ENCODE peak calls at places on chromosome 12, in ten cellular contexts. One of them, this sample, is unnamed.

GRCh38 chr12:110135012-110135411 is 10.9 kb downstream of the IFT81 start:
- DNase-seq in HFF-Myc: no peak
- DNase-seq in NB4: peak
- DNase-seq in GM06990: no peak
- DNase-seq in testis: no peak
- DNase-seq in osteocyte: no peak
- DNase-seq in foreskin fibroblast: peak
- DNase-seq in MM.1S: no peak
- DNase-seq in H1: no peak
- DNase-seq in endodermal cell: no peak
- DNase-seq in this sample: no peak

GRCh38 chr12:920676-921075 is 28.8 kb downstream of the RAD52 start:
- DNase-seq in GM06990: no peak
- DNase-seq in HFF-Myc: no peak
- DNase-seq in NB4: no peak
- DNase-seq in testis: no peak
- DNase-seq in osteocyte: no peak
- DNase-seq in foreskin fibroblast: no peak
- DNase-seq in MM.1S: no peak
- DNase-seq in endodermal cell: no peak
- DNase-seq in H1: no peak
- DNase-seq in this sample: no peak

GRCh38 chr12:57965766-57966165 is 24.4 kb downstream of the ATP23 start:
- DNase-seq in MM.1S: no peak
- DNase-seq in testis: no peak
- DNase-seq in HFF-Myc: no peak
- DNase-seq in osteocyte: no peak
- DNase-seq in H1: no peak
- DNase-seq in endodermal cell: no peak
- DNase-seq in NB4: no peak
- DNase-seq in foreskin fibroblast: no peak
- DNase-seq in GM06990: no peak
- DNase-seq in this sample: no peak

GRCh38 chr12:308511-308910 is 45.9 kb upstream of the SLC6A13 start:
- DNase-seq in GM06990: no peak
- DNase-seq in foreskin fibroblast: no peak
- DNase-seq in endodermal cell: no peak
- DNase-seq in osteocyte: no peak
- DNase-seq in NB4: no peak
- DNase-seq in HFF-Myc: no peak
- DNase-seq in H1: no peak
- DNase-seq in testis: no peak
- DNase-seq in MM.1S: no peak
- DNase-seq in this sample: no peak

GRCh38 chr12:120470150-120470817 is 736 bp upstream of the SRSF9 start:
- DNase-seq in MM.1S: no peak
- DNase-seq in osteocyte: no peak
- DNase-seq in H1: no peak
- DNase-seq in NB4: no peak
- DNase-seq in foreskin fibroblast: peak
- DNase-seq in testis: peak
- DNase-seq in GM06990: no peak
- DNase-seq in HFF-Myc: no peak
- DNase-seq in endodermal cell: no peak
- DNase-seq in this sample: no peak

GRCh38 chr12:1197264-1198018 is 206.4 kb downstream of the ERC1 start:
- DNase-seq in endodermal cell: no peak
- DNase-seq in GM06990: no peak
- DNase-seq in foreskin fibroblast: peak
- DNase-seq in NB4: no peak
- DNase-seq in testis: no peak
- DNase-seq in MM.1S: no peak
- DNase-seq in HFF-Myc: no peak
- DNase-seq in osteocyte: no peak
- DNase-seq in H1: no peak
- DNase-seq in this sample: no peak

GRCh38 chr12:16165506-16165905 is 112.0 kb downstream of the SLC15A5 start:
- DNase-seq in endodermal cell: peak
- DNase-seq in NB4: peak
- DNase-seq in foreskin fibroblast: peak
- DNase-seq in MM.1S: peak
- DNase-seq in HFF-Myc: peak
- DNase-seq in GM06990: no peak
- DNase-seq in testis: peak
- DNase-seq in osteocyte: no peak
- DNase-seq in H1: peak
- DNase-seq in this sample: no peak

GRCh38 chr12:121748571-121749265 is 36.2 kb downstream of the TMEM120B start:
- DNase-seq in foreskin fibroblast: peak
- DNase-seq in testis: peak
- DNase-seq in GM06990: no peak
- DNase-seq in HFF-Myc: peak
- DNase-seq in osteocyte: no peak
- DNase-seq in endodermal cell: peak
- DNase-seq in NB4: peak
- DNase-seq in H1: no peak
- DNase-seq in MM.1S: no peak
- DNase-seq in this sample: no peak

GRCh38 chr12:70880744-70881143 is 39.8 kb downstream of the PTPRR start:
- DNase-seq in testis: no peak
- DNase-seq in HFF-Myc: no peak
- DNase-seq in NB4: no peak
- DNase-seq in endodermal cell: no peak
- DNase-seq in MM.1S: no peak
- DNase-seq in foreskin fibroblast: no peak
- DNase-seq in GM06990: no peak
- DNase-seq in H1: no peak
- DNase-seq in osteocyte: no peak
- DNase-seq in this sample: no peak

GRCh38 chr12:633731-634130 is 29.5 kb downstream of the NINJ2 start:
- DNase-seq in endodermal cell: peak
- DNase-seq in MM.1S: no peak
- DNase-seq in HFF-Myc: no peak
- DNase-seq in testis: no peak
- DNase-seq in GM06990: no peak
- DNase-seq in H1: no peak
- DNase-seq in osteocyte: no peak
- DNase-seq in NB4: no peak
- DNase-seq in foreskin fibroblast: no peak
- DNase-seq in this sample: no peak

GRCh38 chr12:132438139-132438700 is 51.7 kb upstream of the FBRSL1 start:
- DNase-seq in testis: no peak
- DNase-seq in MM.1S: no peak
- DNase-seq in NB4: no peak
- DNase-seq in H1: no peak
- DNase-seq in osteocyte: no peak
- DNase-seq in foreskin fibroblast: no peak
- DNase-seq in endodermal cell: no peak
- DNase-seq in GM06990: no peak
- DNase-seq in HFF-Myc: no peak
- DNase-seq in this sample: no peak

GRCh38 chr12:22046968-22047390 is 961 bp downstream of the CMAS start:
- DNase-seq in NB4: no peak
- DNase-seq in H1: no peak
- DNase-seq in testis: no peak
- DNase-seq in endodermal cell: no peak
- DNase-seq in foreskin fibroblast: no peak
- DNase-seq in MM.1S: no peak
- DNase-seq in osteocyte: no peak
- DNase-seq in GM06990: no peak
- DNase-seq in HFF-Myc: no peak
- DNase-seq in this sample: no peak

GRCh38 chr12:14828896-14829295 is 14.4 kb downstream of the ART4 start:
- DNase-seq in osteocyte: no peak
- DNase-seq in MM.1S: peak
- DNase-seq in HFF-Myc: no peak
- DNase-seq in H1: no peak
- DNase-seq in GM06990: no peak
- DNase-seq in NB4: peak
- DNase-seq in testis: peak
- DNase-seq in foreskin fibroblast: peak
- DNase-seq in endodermal cell: peak
- DNase-seq in this sample: no peak

GRCh38 chr12:120247621-120248030 is 17.9 kb downstream of the PXN start:
- DNase-seq in endodermal cell: no peak
- DNase-seq in H1: no peak
- DNase-seq in HFF-Myc: peak
- DNase-seq in GM06990: no peak
- DNase-seq in testis: no peak
- DNase-seq in osteocyte: no peak
- DNase-seq in MM.1S: no peak
- DNase-seq in NB4: no peak
- DNase-seq in foreskin fibroblast: peak
- DNase-seq in this sample: no peak

GRCh38 chr12:129927316-129927900 is 23.6 kb upstream of the TMEM132D start:
- DNase-seq in osteocyte: no peak
- DNase-seq in foreskin fibroblast: no peak
- DNase-seq in testis: no peak
- DNase-seq in MM.1S: no peak
- DNase-seq in HFF-Myc: no peak
- DNase-seq in endodermal cell: no peak
- DNase-seq in GM06990: no peak
- DNase-seq in H1: no peak
- DNase-seq in NB4: no peak
- DNase-seq in this sample: no peak

GRCh38 chr12:123063535-123063934 is 83.1 kb downstream of the ARL6IP4 start:
- DNase-seq in osteocyte: no peak
- DNase-seq in foreskin fibroblast: peak
- DNase-seq in MM.1S: peak
- DNase-seq in testis: no peak
- DNase-seq in endodermal cell: peak
- DNase-seq in HFF-Myc: no peak
- DNase-seq in NB4: peak
- DNase-seq in H1: peak
- DNase-seq in GM06990: no peak
- DNase-seq in this sample: peak
- TF ChIP-seq CTCF in osteocyte: peak
- TF ChIP-seq CTCF in foreskin fibroblast: peak
- TF ChIP-seq CTCF in MM.1S: peak
- TF ChIP-seq CTCF in testis: no peak
- TF ChIP-seq CTCF in endodermal cell: peak
- TF ChIP-seq CTCF in HFF-Myc: peak
- TF ChIP-seq CTCF in NB4: peak
- TF ChIP-seq CTCF in H1: peak
- TF ChIP-seq CTCF in GM06990: peak
- TF ChIP-seq CTCF in this sample: peak

GRCh38 chr12:52501490-52501889 is 8.4 kb upstream of the KRT6A start:
- DNase-seq in H1: no peak
- DNase-seq in endodermal cell: no peak
- DNase-seq in testis: no peak
- DNase-seq in foreskin fibroblast: no peak
- DNase-seq in NB4: no peak
- DNase-seq in HFF-Myc: no peak
- DNase-seq in GM06990: no peak
- DNase-seq in MM.1S: no peak
- DNase-seq in osteocyte: no peak
- DNase-seq in this sample: no peak

GRCh38 chr12:52508211-52508610 is 12.0 kb downstream of the KRT5 start:
- DNase-seq in H1: no peak
- DNase-seq in foreskin fibroblast: no peak
- DNase-seq in endodermal cell: no peak
- DNase-seq in osteocyte: no peak
- DNase-seq in GM06990: no peak
- DNase-seq in NB4: no peak
- DNase-seq in HFF-Myc: no peak
- DNase-seq in testis: no peak
- DNase-seq in MM.1S: no peak
- DNase-seq in this sample: no peak

DNA sequence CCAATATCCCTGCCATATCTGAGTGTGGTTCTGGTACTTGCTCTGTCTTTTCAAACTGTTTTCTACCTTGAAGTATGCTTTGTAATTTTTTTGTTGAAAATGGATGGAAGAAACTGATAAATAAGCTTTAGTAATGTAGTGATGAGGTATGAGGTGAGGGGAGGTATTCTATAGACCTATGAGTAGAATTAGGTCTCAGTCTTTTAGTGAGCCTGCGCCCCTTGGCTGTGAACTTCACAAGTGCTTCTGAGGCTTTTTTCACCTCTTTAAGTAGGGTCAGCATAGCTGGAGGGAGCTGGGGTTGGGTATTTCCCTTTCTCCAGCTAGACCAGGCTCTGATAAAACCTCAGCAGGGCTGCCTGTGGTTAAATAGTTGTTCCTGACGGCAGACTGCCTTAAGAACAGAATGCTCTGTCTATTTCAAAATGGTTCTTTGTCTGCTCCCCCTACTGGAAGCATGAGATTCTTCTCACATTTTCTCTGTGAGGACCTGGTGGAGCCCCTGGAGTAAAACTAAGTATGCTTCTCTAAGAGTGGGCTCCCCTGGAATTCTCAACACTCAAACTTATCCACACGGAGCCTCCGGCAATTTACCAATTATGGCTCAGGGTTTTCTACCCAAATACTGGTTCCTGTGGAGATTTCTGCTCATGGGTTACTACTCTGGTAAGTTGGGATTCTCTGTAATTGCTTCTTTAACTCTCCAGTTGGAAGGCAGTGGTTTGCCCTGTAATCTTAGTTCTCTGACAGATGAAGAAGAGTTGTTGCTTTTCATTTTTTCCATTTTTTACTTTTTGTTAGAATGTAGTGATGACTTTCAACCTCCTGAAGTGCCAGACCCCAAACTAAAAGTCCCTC is 13.1 kb downstream of the KRT5 start:
- DNase-seq in testis: no peak
- DNase-seq in H1: no peak
- DNase-seq in endodermal cell: peak
- DNase-seq in GM06990: no peak
- DNase-seq in osteocyte: no peak
- DNase-seq in NB4: peak
- DNase-seq in foreskin fibroblast: peak
- DNase-seq in HFF-Myc: no peak
- DNase-seq in MM.1S: peak
- DNase-seq in this sample: no peak
- TF ChIP-seq CTCF in testis: no peak
- TF ChIP-seq CTCF in H1: no peak
- TF ChIP-seq CTCF in endodermal cell: peak
- TF ChIP-seq CTCF in GM06990: peak
- TF ChIP-seq CTCF in osteocyte: peak
- TF ChIP-seq CTCF in NB4: peak
- TF ChIP-seq CTCF in foreskin fibroblast: peak
- TF ChIP-seq CTCF in HFF-Myc: peak
- TF ChIP-seq CTCF in MM.1S: peak
- TF ChIP-seq CTCF in this sample: peak

GRCh38 chr12:128763395-128763794 is 60.4 kb downstream of the SLC15A4 start:
- DNase-seq in foreskin fibroblast: no peak
- DNase-seq in GM06990: no peak
- DNase-seq in endodermal cell: no peak
- DNase-seq in osteocyte: no peak
- DNase-seq in H1: no peak
- DNase-seq in testis: no peak
- DNase-seq in MM.1S: no peak
- DNase-seq in HFF-Myc: no peak
- DNase-seq in NB4: peak
- DNase-seq in this sample: no peak
- TF ChIP-seq CTCF in foreskin fibroblast: no peak
- TF ChIP-seq CTCF in GM06990: no peak
- TF ChIP-seq CTCF in endodermal cell: no peak
- TF ChIP-seq CTCF in osteocyte: no peak
- TF ChIP-seq CTCF in H1: no peak
- TF ChIP-seq CTCF in testis: no peak
- TF ChIP-seq CTCF in MM.1S: no peak
- TF ChIP-seq CTCF in HFF-Myc: no peak
- TF ChIP-seq CTCF in NB4: no peak
- TF ChIP-seq CTCF in this sample: no peak

GRCh38 chr12:79569679-79570078 is 121.1 kb downstream of the PAWR start:
- DNase-seq in testis: no peak
- DNase-seq in HFF-Myc: no peak
- DNase-seq in osteocyte: no peak
- DNase-seq in GM06990: no peak
- DNase-seq in foreskin fibroblast: no peak
- DNase-seq in endodermal cell: no peak
- DNase-seq in H1: no peak
- DNase-seq in MM.1S: no peak
- DNase-seq in NB4: no peak
- DNase-seq in this sample: no peak
- TF ChIP-seq CTCF in testis: no peak
- TF ChIP-seq CTCF in HFF-Myc: no peak
- TF ChIP-seq CTCF in osteocyte: no peak
- TF ChIP-seq CTCF in GM06990: no peak
- TF ChIP-seq CTCF in foreskin fibroblast: no peak
- TF ChIP-seq CTCF in endodermal cell: no peak
- TF ChIP-seq CTCF in H1: no peak
- TF ChIP-seq CTCF in MM.1S: no peak
- TF ChIP-seq CTCF in NB4: no peak
- TF ChIP-seq CTCF in this sample: no peak

This sample was measured in lower lobe of right lung.